ENCODE peak calls at places on chromosomes 2 and 18, in five cellular contexts. C is lower leg skin, T is psoas muscle, R is tibial artery, Z is mucosa of descending colon. L is an unnamed sample.

GRCh38 chr2:237591021-237591370 is 462 bp upstream of the RAB17 start:
- DNase-seq in C (no peak), Z (peak; percentile 89), R (no peak), T (no peak), L (no peak)

GRCh38 chr2:71700041-71700879 is 246.9 kb downstream of the DYSF start:
- DNase-seq in R (peak; percentile 62), Z (no peak), C (peak; percentile 78), T (no peak), L (no peak)

GRCh38 chr2:114261366-114261765 is 181.1 kb upstream of the DPP10 start:
- DNase-seq in R (no peak), T (no peak), C (no peak), Z (no peak), L (no peak)

GRCh38 chr18:8389391-8390340 is 219.6 kb upstream of the RAB12 start:
- DNase-seq in C (peak; percentile 88), Z (peak; percentile 84), T (peak; percentile 59), R (peak; percentile 72), L (peak; percentile 25)

GRCh38 chr2:88429929-88430328 is 22.6 kb downstream of the FOXI3 start:
- DNase-seq in T (no peak), Z (no peak), C (peak; percentile 43), R (peak; percentile 45), L (no peak)

GRCh38 chr2:9390991-9391390 is 32.3 kb downstream of the ITGB1BP1 start:
- DNase-seq in Z (no peak), R (peak; percentile 37), C (no peak), T (no peak), L (no peak)

GRCh38 chr2:160994141-160995002 is 165.9 kb upstream of the TANK start:
- DNase-seq in T (peak; percentile 32), R (peak; percentile 76), C (peak; percentile 90), Z (peak; percentile 91), L (peak; percentile 65)

GRCh38 chr18:32289480-32290075 is 99.7 kb downstream of the MEP1B start:
- DNase-seq in R (no peak), Z (peak; percentile 85), C (no peak), T (no peak), L (no peak)

GRCh38 chr2:15927546-15928218 is 12.7 kb upstream of the MYCN start:
- DNase-seq in R (no peak), Z (no peak), C (peak; percentile 12), T (no peak), L (no peak)

GRCh38 chr2:97708608-97709007 is 4.8 kb upstream of the ZAP70 start:
- DNase-seq in R (no peak), C (peak; percentile 42), T (no peak), Z (no peak), L (no peak)

GRCh38 chr2:30300456-30301221 is 69.3 kb downstream of the LBH start:
- DNase-seq in C (no peak), T (no peak), Z (no peak), R (no peak), L (no peak)

GRCh38 chr18:52288403-52289004 is 51.5 kb upstream of the DCC start:
- DNase-seq in R (no peak), C (no peak), Z (peak; percentile 62), T (no peak), L (no peak)

GRCh38 chr2:174970092-174970491 is 35.1 kb downstream of the CHN1 start:
- DNase-seq in C (no peak), R (no peak), Z (no peak), T (no peak), L (no peak)

GRCh38 chr2:208466133-208466919 is 59.7 kb downstream of the PTH2R start:
- DNase-seq in C (no peak), Z (peak; percentile 33), R (no peak), T (no peak), L (peak; percentile 5)

GRCh38 chr2:8638327-8638726 is 43.5 kb upstream of the ID2 start:
- DNase-seq in R (no peak), Z (no peak), C (no peak), T (no peak), L (no peak)

GRCh38 chr2:14720739-14721138 is 88.2 kb downstream of the LRATD1 start:
- DNase-seq in R (no peak), C (no peak), T (no peak), Z (no peak), L (no peak)

GRCh38 chr18:48713302-48713701 is 174.5 kb downstream of the CTIF start:
- DNase-seq in R (no peak), Z (no peak), T (peak; percentile 79), C (no peak), L (no peak)

GRCh38 chr18:9536354-9537152 is 61.2 kb downstream of the RALBP1 start:
- DNase-seq in Z (no peak), C (no peak), T (no peak), R (no peak), L (no peak)

GRCh38 chr18:67310826-67311225 is 205.7 kb downstream of the DSEL start:
- DNase-seq in R (no peak), C (no peak), Z (no peak), T (no peak), L (no peak)

GRCh38 chr2:102438124-102438523 is 15.2 kb downstream of the IL18RAP start:
- DNase-seq in Z (no peak), T (no peak), R (no peak), C (no peak), L (no peak)

GRCh38 chr18:49625021-49625691 is 63.3 kb downstream of the LIPG start:
- DNase-seq in Z (no peak), R (no peak), C (no peak), T (no peak), L (no peak)

GRCh38 chr2:237257471-237257951 is 156.5 kb downstream of the COL6A3 start:
- DNase-seq in R (no peak), C (no peak), T (no peak), Z (no peak), L (no peak)

GRCh38 chr2:120372816-120373215 is 26.9 kb downstream of the INHBB start:
- DNase-seq in R (no peak), T (no peak), C (no peak), Z (no peak), L (no peak)

GRCh38 chr18:58991127-58991798 is 126.6 kb downstream of the ZNF532 start:
- DNase-seq in C (no peak), Z (no peak), T (no peak), R (no peak), L (no peak)
- TF ChIP-seq CTCF in C (no peak), Z (no peak), T (peak; percentile 23), R (peak; percentile 57), L (no peak)

GRCh38 chr2:230441188-230441897 is 25.3 kb downstream of the SP100 start:
- DNase-seq in Z (peak; percentile 18), T (no peak), C (no peak), R (no peak), L (no peak)
- H3K4me3 ChIP-seq in Z (no peak overlapping the region), T (no peak overlapping the region), C (no peak overlapping the region), R (no peak overlapping the region), L (no peak overlapping the region)

GRCh38 chr2:74080346-74080745 is 67.4 kb downstream of the BOLA3 start:
- DNase-seq in C (no peak), R (no peak), T (no peak), Z (no peak), L (no peak)
- TF ChIP-seq CTCF in C (no peak), R (no peak), T (peak; percentile 25), Z (no peak), L (peak; percentile 8)

GRCh38 chr18:34976899-34977786 is 64.1 kb upstream of the MAPRE2 start:
- DNase-seq in C (peak; percentile 96), R (peak; percentile 89), Z (peak; percentile 92), T (peak; percentile 87), L (no peak)

GRCh38 chr18:34978533-34978893 is 62.7 kb upstream of the MAPRE2 start:
- DNase-seq in R (no peak), Z (no peak), T (no peak), C (no peak), L (no peak)

GRCh38 chr18:34976534-34976898 is 64.7 kb upstream of the MAPRE2 start:
- DNase-seq in T (no peak), C (no peak), R (no peak), Z (no peak), L (no peak)

GRCh38 chr18:34977787-34978532 is 63.3 kb upstream of the MAPRE2 start:
- DNase-seq in C (peak; percentile 89), Z (peak; percentile 83), T (peak; percentile 57), R (no peak), L (no peak)

DNA sequence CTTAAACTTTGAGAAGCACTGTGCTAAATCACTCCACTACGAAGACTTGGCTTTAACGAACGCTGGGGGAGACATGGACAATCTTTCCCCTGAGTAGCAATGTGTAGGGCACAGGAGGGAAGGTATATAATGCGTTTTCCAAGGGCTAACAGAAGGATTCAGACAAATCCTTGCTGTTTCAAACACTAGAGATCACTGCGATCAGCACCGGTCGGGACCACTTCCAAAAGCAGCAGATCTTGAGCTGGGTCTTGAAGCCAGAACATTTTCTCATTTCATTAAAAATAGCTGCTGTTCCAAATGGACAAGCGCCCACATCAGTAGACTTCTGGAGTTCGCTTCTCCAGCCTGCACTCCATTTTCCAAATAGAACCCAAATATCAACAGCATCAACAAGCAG is 65.1 kb upstream of the MAPRE2 start:
- DNase-seq in R (peak; percentile 73), Z (no peak), T (no peak), C (no peak), L (no peak)
- H3K4me3 ChIP-seq in R (peak overlapping the region; percentile 77), Z (no peak overlapping the region), T (peak overlapping the region; percentile 95), C (no peak overlapping the region), L (no peak overlapping the region)

DNA sequence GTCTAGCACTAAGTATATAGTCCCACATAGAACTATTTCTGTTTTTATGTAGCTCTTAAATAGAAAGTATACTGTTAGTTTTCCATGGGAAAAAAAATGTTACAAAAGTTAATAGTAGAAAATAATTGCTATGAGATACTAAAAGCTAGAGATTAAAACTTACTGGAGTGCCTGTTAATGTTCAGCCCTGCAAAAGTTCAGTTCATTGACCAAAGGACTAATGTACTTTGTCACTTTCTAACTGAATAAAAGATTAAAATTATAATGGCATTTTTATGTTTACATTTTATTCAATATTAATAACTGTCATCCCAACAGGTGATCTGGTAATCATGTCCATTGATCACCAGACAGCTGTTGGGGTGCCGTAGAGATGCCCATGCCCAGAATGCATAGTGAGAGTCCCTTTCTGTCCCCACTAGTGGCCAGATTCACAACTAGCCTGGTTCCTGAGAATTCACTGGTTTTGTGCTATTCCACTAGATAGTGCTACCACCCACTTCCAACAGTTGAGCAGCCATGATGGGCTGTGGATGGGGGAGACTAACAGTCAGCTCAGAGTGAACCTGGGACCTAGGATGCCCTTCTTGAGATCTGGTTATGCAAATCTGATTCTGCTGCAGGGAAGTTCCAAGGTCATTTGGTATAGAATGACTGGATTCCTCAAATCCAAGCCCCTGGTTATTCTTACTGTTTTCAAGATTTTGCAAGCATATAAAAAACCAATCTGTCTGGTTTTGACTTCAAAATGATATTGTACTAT is 57.8 kb downstream of the AFTPH start:
- DNase-seq in C (no peak), Z (no peak), T (no peak), R (no peak), L (no peak)
- TF ChIP-seq CTCF in C (no peak), Z (no peak), T (no peak), R (no peak), L (no peak)

L was measured in kidney epithelial cell.